ENCODE peak calls at places on chromosomes 7 and 10, in eight cellular contexts. V, P, H, J, T, S, R and X are unnamed samples.

GRCh38 chr10:50422259-50422658 is 170.9 kb upstream of the ASAH2 start:
- DNase-seq in V (no peak), P (no peak), H (no peak), J (no peak), T (no peak), S (peak; percentile 24), R (no peak), X (no peak)

GRCh38 chr7:1458676-1459511 is at the start of gene MICALL2:
- DNase-seq in V (no peak), P (peak; percentile 94), H (peak; percentile 90), J (peak; percentile 71), T (peak; percentile 74), S (peak; percentile 85), R (peak; percentile 51), X (peak; percentile 57)

GRCh38 chr7:22582860-22583640 is 83.1 kb upstream of the STEAP1B start:
- DNase-seq in V (peak; percentile 67), P (no peak), H (peak; percentile 77), J (no peak), T (no peak), S (peak; percentile 89), R (peak; percentile 98), X (no peak)

GRCh38 chr7:158442260-158442659 is 145.4 kb downstream of the PTPRN2 start:
- DNase-seq in V (no peak), P (no peak), H (peak; percentile 35), J (no peak), T (no peak), S (no peak), R (peak; percentile 46), X (no peak)

GRCh38 chr7:50209461-50210161 is 94.9 kb upstream of the IKZF1 start:
- DNase-seq in V (no peak), P (no peak), H (no peak), J (no peak), T (no peak), S (no peak), R (no peak), X (no peak)

GRCh38 chr7:37089972-37090371 is 358.7 kb downstream of the ELMO1 start:
- DNase-seq in V (no peak), P (no peak), H (peak; percentile 34), J (no peak), T (no peak), S (no peak), R (no peak), X (no peak)

GRCh38 chr10:110498087-110498981 is 627 bp downstream of the DUSP5 start:
- DNase-seq in V (no peak), P (peak; percentile 79), H (peak; percentile 78), J (peak; percentile 71), T (peak; percentile 45), S (peak; percentile 48), R (peak; percentile 67), X (no peak)

GRCh38 chr10:93464826-93465388 is 17.2 kb downstream of the MYOF start:
- DNase-seq in V (no peak), P (no peak), H (no peak), J (no peak), T (no peak), S (no peak), R (no peak), X (no peak)

GRCh38 chr7:94041529-94041928 is 37.4 kb upstream of the BET1 start:
- DNase-seq in V (no peak), P (no peak), H (no peak), J (no peak), T (no peak), S (peak; percentile 84), R (no peak), X (no peak)

GRCh38 chr7:22269963-22270362 is 87.0 kb downstream of the RAPGEF5 start:
- DNase-seq in V (no peak), P (no peak), H (peak; percentile 69), J (no peak), T (no peak), S (no peak), R (no peak), X (no peak)

GRCh38 chr10:102227050-102227449 is 951 bp downstream of the ELOVL3 start:
- DNase-seq in V (no peak), P (no peak), H (no peak), J (no peak), T (no peak), S (peak; percentile 49), R (no peak), X (no peak)

GRCh38 chr10:129888784-129889616 is 75.1 kb downstream of the EBF3 start:
- DNase-seq in V (no peak), P (no peak), H (peak; percentile 59), J (no peak), T (peak; percentile 67), S (peak; percentile 15), R (peak; percentile 86), X (no peak)

GRCh38 chr7:18866359-18867036 is 250.9 kb downstream of the TWIST1 start:
- DNase-seq in V (peak; percentile 45), P (peak; percentile 87), H (peak; percentile 54), J (no peak), T (peak; percentile 83), S (peak; percentile 100), R (no peak), X (peak; percentile 67)

GRCh38 chr7:24911213-24911603 is 68.8 kb downstream of the OSBPL3 start:
- DNase-seq in V (no peak), P (no peak), H (no peak), J (no peak), T (no peak), S (no peak), R (no peak), X (no peak)

GRCh38 chr10:37734971-37735370 is 122.4 kb downstream of the ZNF248 start:
- DNase-seq in V (peak; percentile 7), P (no peak), H (no peak), J (no peak), T (no peak), S (peak; percentile 12), R (peak; percentile 2), X (no peak)

GRCh38 chr10:125797424-125797823 is 21.8 kb upstream of the MMP21 start:
- DNase-seq in V (no peak), P (no peak), H (no peak), J (no peak), T (no peak), S (no peak), R (no peak), X (no peak)

GRCh38 chr10:121080324-121080807 is 229.2 kb downstream of the WDR11 start:
- DNase-seq in V (no peak), P (no peak), H (peak; percentile 77), J (no peak), T (no peak), S (no peak), R (peak; percentile 73), X (no peak)

GRCh38 chr7:91533996-91534395 is 269.8 kb downstream of the FZD1 start:
- DNase-seq in V (no peak), P (no peak), H (no peak), J (no peak), T (no peak), S (no peak), R (no peak), X (no peak)

DNA sequence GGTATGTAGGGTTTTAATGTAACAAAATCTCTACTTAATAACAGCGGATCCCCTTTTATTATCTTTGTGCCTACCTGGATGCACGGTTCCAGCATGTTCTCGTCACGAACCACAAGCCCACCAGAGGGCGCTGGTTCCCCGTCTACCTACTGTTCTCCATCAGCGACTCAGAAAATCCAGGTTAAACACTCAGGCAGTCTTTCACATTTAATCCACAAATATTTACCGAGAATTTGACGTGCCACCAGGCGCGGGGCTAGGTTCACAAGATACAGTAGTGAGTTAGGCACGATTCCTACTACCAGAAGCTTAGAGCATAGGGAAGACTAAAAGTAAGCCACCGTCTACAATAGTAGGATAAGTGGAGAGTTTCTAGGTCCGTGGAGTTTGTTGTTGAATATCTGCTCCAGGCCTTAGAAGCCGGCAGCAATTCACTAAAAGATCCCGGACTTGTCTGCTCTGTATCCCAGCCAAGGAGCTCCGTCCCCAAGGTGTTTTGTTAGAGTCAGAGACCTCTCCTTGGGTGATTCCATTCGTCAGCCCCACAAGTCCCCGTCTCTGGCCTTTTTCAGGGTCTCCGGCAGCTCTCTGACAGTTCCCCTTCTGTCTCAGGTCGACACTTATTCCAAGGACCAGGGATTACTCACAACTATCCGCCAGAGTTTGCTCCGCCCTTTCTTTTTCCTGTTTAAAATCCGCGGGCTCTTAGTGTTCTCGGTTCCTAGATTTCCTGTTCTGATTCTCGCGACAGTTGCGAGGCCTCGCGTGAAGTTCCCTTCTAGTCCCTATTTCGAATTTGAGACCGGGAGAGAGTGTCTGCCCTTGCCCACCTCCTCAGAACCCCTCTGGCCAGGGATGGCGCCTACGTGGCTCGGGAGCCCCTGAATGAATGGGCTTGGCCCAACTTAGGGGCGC is 1.5 kb upstream of the KAZALD1 start:
- DNase-seq in V (peak; percentile 86), P (peak; percentile 97), H (peak; percentile 96), J (peak; percentile 94), T (peak; percentile 96), S (peak; percentile 95), R (peak; percentile 98), X (peak; percentile 85)
- H3K4me1 ChIP-seq in V (peaks cover 44% of the 10 kb centered on the region), P (no peaks in the 10 kb centered on the region), H (peaks cover 24% of the 10 kb centered on the region), J (peaks cover 17% of the 10 kb centered on the region), T (peaks cover 43% of the 10 kb centered on the region), S (peaks cover 15% of the 10 kb centered on the region), R (peaks cover 13% of the 10 kb centered on the region), X (peaks cover 34% of the 10 kb centered on the region)

GRCh38 chr7:134755422-134756022 is 23.9 kb upstream of the CALD1 start:
- DNase-seq in V (no peak), P (no peak), H (peak; percentile 42), J (no peak), T (peak; percentile 30), S (no peak), R (no peak), X (no peak)
- H3K4me1 ChIP-seq in V (no peaks in the 10 kb centered on the region), P (no peaks in the 10 kb centered on the region), H (no peaks in the 10 kb centered on the region), J (no peaks in the 10 kb centered on the region), T (peaks cover 4% of the 10 kb centered on the region), S (peaks cover 5% of the 10 kb centered on the region), R (no peaks in the 10 kb centered on the region), X (peaks cover 49% of the 10 kb centered on the region)

GRCh38 chr7:74236284-74236683 is 17.9 kb downstream of the RFC2 start:
- DNase-seq in V (no peak), P (no peak), H (no peak), J (no peak), T (no peak), S (no peak), R (no peak), X (no peak)

GRCh38 chr7:74234549-74234948 is 19.6 kb downstream of the RFC2 start:
- DNase-seq in V (no peak), P (no peak), H (no peak), J (no peak), T (no peak), S (no peak), R (no peak), X (no peak)

GRCh38 chr7:74231232-74231590 is 21.4 kb downstream of the LAT2 start:
- DNase-seq in V (no peak), P (no peak), H (no peak), J (no peak), T (no peak), S (no peak), R (no peak), X (no peak)

GRCh38 chr7:74235525-74236269 is 18.5 kb downstream of the RFC2 start:
- DNase-seq in V (no peak), P (no peak), H (no peak), J (no peak), T (no peak), S (no peak), R (no peak), X (no peak)

GRCh38 chr7:74233655-74234280 is 20.4 kb downstream of the RFC2 start:
- DNase-seq in V (no peak), P (no peak), H (peak; percentile 71), J (no peak), T (no peak), S (peak; percentile 99), R (no peak), X (no peak)
- H3K4me1 ChIP-seq in V (no peaks in the 10 kb centered on the region), P (no peaks in the 10 kb centered on the region), H (peaks cover 12% of the 10 kb centered on the region), J (no peaks in the 10 kb centered on the region), T (peaks cover 21% of the 10 kb centered on the region), S (peaks cover 9% of the 10 kb centered on the region), R (no peaks in the 10 kb centered on the region), X (no peaks in the 10 kb centered on the region)

GRCh38 chr7:105022458-105022857 is 8.5 kb downstream of the KMT2E start:
- DNase-seq in V (no peak), P (no peak), H (no peak), J (no peak), T (no peak), S (no peak), R (no peak), X (no peak)
- H3K4me1 ChIP-seq in V (peaks cover 43% of the 10 kb centered on the region), P (no peaks in the 10 kb centered on the region), H (peaks cover 33% of the 10 kb centered on the region), J (peaks cover 85% of the 10 kb centered on the region), T (peaks cover 100% of the 10 kb centered on the region), S (peaks cover 12% of the 10 kb centered on the region), R (no peaks in the 10 kb centered on the region), X (peaks cover 85% of the 10 kb centered on the region)